ENCODE peak calls at places on chromosomes 11 and 22, in eight cellular contexts. Z is Peyer's patch, Y is suprapubic skin, O is IMR-90, A is adrenal gland, Q is HepG2, R is spleen, S is A549. M is an unnamed sample.

GRCh38 chr22:19404676-19405075 is 26.9 kb downstream of the HIRA start:
- DNase-seq in Z (no peak), Y (no peak), O (no peak), A (no peak), Q (no peak), R (no peak), S (no peak), M (no peak)

GRCh38 chr11:102402556-102402955 is 50.0 kb downstream of the TMEM123 start:
- DNase-seq in Z (no peak), Y (no peak), O (no peak), A (no peak), Q (no peak), R (no peak), S (no peak), M (no peak)

GRCh38 chr22:35638408-35638807 is 9.8 kb upstream of the APOL6 start:
- DNase-seq in Z (peak), Y (peak), O (peak), A (peak), Q (no peak), R (peak), S (no peak), M (peak)

GRCh38 chr22:31816750-31817149 is 62.9 kb downstream of the DEPDC5 start:
- DNase-seq in Z (no peak), Y (no peak), O (no peak), A (no peak), Q (no peak), R (no peak), S (no peak), M (no peak)

GRCh38 chr11:27471067-27471587 is 1.5 kb downstream of the LGR4 start:
- DNase-seq in Z (no peak), Y (no peak), O (no peak), A (no peak), Q (peak), R (no peak), S (no peak), M (peak)

GRCh38 chr11:1160231-1161101 is 2.7 kb downstream of the MUC5AC start:
- DNase-seq in Z (peak), Y (peak), O (no peak), A (no peak), Q (no peak), R (peak), S (no peak), M (no peak)

GRCh38 chr11:73162196-73162740 is 20.1 kb upstream of the FCHSD2 start:
- DNase-seq in Z (no peak), Y (no peak), O (no peak), A (no peak), Q (no peak), R (no peak), S (no peak), M (no peak)

GRCh38 chr22:19505735-19506126 is 18.5 kb downstream of the CLDN5 start:
- DNase-seq in Z (no peak), Y (no peak), O (no peak), A (no peak), Q (no peak), R (no peak), S (no peak), M (no peak)

GRCh38 chr11:75867778-75868374 is 52.9 kb downstream of the UVRAG start:
- DNase-seq in Z (peak), Y (no peak), O (peak), A (no peak), Q (peak), R (no peak), S (peak), M (peak)

GRCh38 chr11:68396526-68396925 is 64.0 kb upstream of the PPP6R3 start:
- DNase-seq in Z (no peak), Y (no peak), O (no peak), A (peak), Q (no peak), R (no peak), S (no peak), M (no peak)

GRCh38 chr11:31809857-31810778 is 1.0 kb downstream of the PAX6 start:
- DNase-seq in Z (no peak), Y (no peak), O (peak), A (no peak), Q (no peak), R (peak), S (peak), M (peak)

GRCh38 chr11:47284151-47284550 is 14.2 kb downstream of the MADD start:
- DNase-seq in Z (no peak), Y (no peak), O (no peak), A (no peak), Q (no peak), R (no peak), S (no peak), M (no peak)

GRCh38 chr22:30078320-30079311 is 1.6 kb upstream of the HORMAD2 start:
- DNase-seq in Z (no peak), Y (no peak), O (no peak), A (no peak), Q (no peak), R (no peak), S (no peak), M (peak)

GRCh38 chr22:46180370-46181137 is 30.2 kb downstream of the PPARA start:
- DNase-seq in Z (no peak), Y (no peak), O (no peak), A (no peak), Q (no peak), R (no peak), S (no peak), M (peak)

GRCh38 chr22:26718905-26719304 is 61.5 kb downstream of the MIAT start:
- DNase-seq in Z (no peak), Y (no peak), O (peak), A (no peak), Q (no peak), R (no peak), S (peak), M (peak)

GRCh38 chr11:6096417-6096816 is 11.1 kb upstream of the OR56B4 start:
- DNase-seq in Z (no peak), Y (no peak), O (peak), A (no peak), Q (no peak), R (no peak), S (no peak), M (no peak)

GRCh38 chr11:123704341-123704740 is 37.1 kb downstream of the ZNF202 start:
- DNase-seq in Z (no peak), Y (no peak), O (no peak), A (no peak), Q (no peak), R (no peak), S (no peak), M (peak)

GRCh38 chr22:47018010-47018910 is 255.8 kb downstream of the TBC1D22A start:
- DNase-seq in Z (peak), Y (peak), O (no peak), A (no peak), Q (no peak), R (no peak), S (no peak), M (no peak)

GRCh38 chr11:16204261-16204660 is 152.1 kb downstream of the SOX6 start:
- DNase-seq in Z (no peak), Y (no peak), O (peak), A (no peak), Q (peak), R (no peak), S (no peak), M (no peak)

GRCh38 chr11:3824714-3825472 is 15.9 kb downstream of the RHOG start:
- DNase-seq in Z (peak), Y (peak), O (no peak), A (no peak), Q (peak), R (peak), S (peak), M (peak)

GRCh38 chr11:3823303-3823702 is 14.9 kb downstream of the PGAP2 start:
- DNase-seq in Z (no peak), Y (no peak), O (peak), A (peak), Q (no peak), R (no peak), S (no peak), M (no peak)

GRCh38 chr11:3823762-3824506 is 15.6 kb downstream of the PGAP2 start:
- DNase-seq in Z (no peak), Y (no peak), O (no peak), A (no peak), Q (no peak), R (no peak), S (no peak), M (no peak)

GRCh38 chr11:3820971-3821370 is 12.6 kb downstream of the PGAP2 start:
- DNase-seq in Z (no peak), Y (no peak), O (no peak), A (no peak), Q (no peak), R (peak), S (no peak), M (no peak)

GRCh38 chr11:3822312-3822711 is 14.0 kb downstream of the PGAP2 start:
- DNase-seq in Z (no peak), Y (no peak), O (no peak), A (no peak), Q (no peak), R (no peak), S (no peak), M (no peak)
- TF ChIP-seq POLR2A in Z (no peak), Y (no peak), O (no peak), A (no peak), Q (no peak), R (no peak), S (no peak), M (no peak)

GRCh38 chr11:69533296-69534165 is 52.1 kb downstream of the LINC01488 start:
- DNase-seq in Z (no peak), Y (no peak), O (no peak), A (no peak), Q (no peak), R (peak), S (no peak), M (no peak)
- H3K27ac ChIP-seq in Z (no peak), Y (no peak), O (no peak), A (no peak), Q (no peak), R (no peak), S (no peak), M (no peak)

DNA sequence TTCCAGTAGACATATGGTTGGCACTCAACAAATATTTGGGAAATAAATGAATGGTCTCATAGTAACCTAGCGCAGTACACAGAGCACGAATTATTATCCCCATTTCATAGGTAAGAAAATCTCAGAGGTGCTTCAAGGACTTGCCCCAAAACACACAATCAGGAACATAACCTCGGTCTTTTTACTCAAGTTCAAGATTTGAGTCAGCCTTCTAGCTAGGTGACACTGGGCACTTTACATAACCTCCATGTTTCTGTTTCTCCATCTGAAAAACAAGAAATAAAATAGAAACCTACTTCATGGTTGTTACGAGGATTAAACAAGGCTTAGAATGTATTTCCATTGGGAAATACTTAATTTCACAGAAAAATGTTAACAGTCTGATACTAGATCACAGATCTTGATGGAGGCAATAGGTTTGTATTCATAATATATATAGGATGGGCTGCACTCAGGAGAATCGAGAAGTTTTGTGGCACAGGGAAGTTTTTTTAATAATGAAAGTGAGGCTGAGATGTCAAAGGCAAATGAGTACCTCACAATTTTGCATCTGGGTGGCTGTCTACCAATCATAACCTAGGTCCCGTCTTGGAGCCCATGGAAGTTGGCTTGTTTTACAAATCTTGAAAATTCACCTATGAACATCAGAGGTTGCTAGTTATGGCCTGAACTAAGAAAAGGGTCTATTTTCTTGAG is 147.4 kb upstream of the ZC3H12C start:
- DNase-seq in Z (no peak), Y (no peak), O (no peak), A (no peak), Q (no peak), R (no peak), S (no peak), M (no peak)
- TF ChIP-seq POLR2A in Z (no peak), Y (no peak), O (no peak), A (no peak), Q (no peak), R (no peak), S (no peak), M (no peak)

DNA sequence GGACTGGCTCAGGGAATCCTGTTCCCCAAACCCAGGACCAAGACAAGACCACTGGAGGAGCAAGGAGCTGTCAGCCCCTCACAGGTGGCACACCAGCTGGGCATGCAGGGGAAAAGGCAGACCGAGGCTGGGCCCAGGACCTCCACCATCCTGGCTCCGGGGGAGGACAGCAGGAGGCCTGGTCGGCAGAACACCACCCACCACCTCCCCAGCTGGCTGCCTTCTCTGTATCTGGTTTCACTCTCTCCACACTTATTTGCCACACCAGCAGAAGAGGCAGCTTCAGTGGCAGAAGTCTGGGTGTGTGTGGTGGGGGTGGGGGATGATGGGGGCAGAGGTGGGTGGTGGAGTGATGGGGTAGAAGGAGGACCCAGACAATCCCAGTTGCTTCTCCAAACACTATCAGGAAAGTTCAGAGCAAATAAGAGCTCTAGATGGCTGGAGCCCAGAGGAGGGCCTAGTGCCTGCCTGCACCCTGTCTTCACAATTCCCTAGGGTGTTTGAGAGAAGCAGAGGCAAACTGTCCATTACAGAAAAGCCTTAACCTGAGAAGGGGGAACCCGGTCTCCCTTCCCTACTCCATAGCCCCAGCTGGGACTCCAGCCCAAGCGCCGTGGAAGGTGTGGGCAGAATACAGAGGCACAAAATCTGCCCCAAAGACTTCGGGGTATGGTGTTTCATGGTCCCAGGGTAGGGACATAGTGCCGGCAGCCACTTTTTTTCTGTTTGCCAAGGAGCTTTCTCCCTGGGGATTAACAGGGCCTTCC is 52.0 kb upstream of the CDON start:
- DNase-seq in Z (no peak), Y (no peak), O (peak), A (no peak), Q (no peak), R (peak), S (no peak), M (no peak)
- H3K27ac ChIP-seq in Z (peak), Y (peak), O (peak), A (no peak), Q (peak), R (no peak), S (peak), M (peak)

GRCh38 chr11:8963569-8964323 is 496 bp downstream of the TMEM9B start:
- DNase-seq in Z (peak), Y (peak), O (no peak), A (peak), Q (peak), R (peak), S (peak), M (peak)

GRCh38 chr11:8959546-8960166 is 4.6 kb downstream of the TMEM9B start:
- DNase-seq in Z (peak), Y (no peak), O (peak), A (no peak), Q (peak), R (no peak), S (peak), M (peak)

GRCh38 chr11:8967159-8967558 is 2.9 kb upstream of the TMEM9B start:
- DNase-seq in Z (no peak), Y (no peak), O (no peak), A (no peak), Q (no peak), R (no peak), S (no peak), M (no peak)

GRCh38 chr11:8962827-8963226 is 1.4 kb downstream of the TMEM9B start:
- DNase-seq in Z (no peak), Y (no peak), O (no peak), A (no peak), Q (no peak), R (no peak), S (no peak), M (no peak)

DNA sequence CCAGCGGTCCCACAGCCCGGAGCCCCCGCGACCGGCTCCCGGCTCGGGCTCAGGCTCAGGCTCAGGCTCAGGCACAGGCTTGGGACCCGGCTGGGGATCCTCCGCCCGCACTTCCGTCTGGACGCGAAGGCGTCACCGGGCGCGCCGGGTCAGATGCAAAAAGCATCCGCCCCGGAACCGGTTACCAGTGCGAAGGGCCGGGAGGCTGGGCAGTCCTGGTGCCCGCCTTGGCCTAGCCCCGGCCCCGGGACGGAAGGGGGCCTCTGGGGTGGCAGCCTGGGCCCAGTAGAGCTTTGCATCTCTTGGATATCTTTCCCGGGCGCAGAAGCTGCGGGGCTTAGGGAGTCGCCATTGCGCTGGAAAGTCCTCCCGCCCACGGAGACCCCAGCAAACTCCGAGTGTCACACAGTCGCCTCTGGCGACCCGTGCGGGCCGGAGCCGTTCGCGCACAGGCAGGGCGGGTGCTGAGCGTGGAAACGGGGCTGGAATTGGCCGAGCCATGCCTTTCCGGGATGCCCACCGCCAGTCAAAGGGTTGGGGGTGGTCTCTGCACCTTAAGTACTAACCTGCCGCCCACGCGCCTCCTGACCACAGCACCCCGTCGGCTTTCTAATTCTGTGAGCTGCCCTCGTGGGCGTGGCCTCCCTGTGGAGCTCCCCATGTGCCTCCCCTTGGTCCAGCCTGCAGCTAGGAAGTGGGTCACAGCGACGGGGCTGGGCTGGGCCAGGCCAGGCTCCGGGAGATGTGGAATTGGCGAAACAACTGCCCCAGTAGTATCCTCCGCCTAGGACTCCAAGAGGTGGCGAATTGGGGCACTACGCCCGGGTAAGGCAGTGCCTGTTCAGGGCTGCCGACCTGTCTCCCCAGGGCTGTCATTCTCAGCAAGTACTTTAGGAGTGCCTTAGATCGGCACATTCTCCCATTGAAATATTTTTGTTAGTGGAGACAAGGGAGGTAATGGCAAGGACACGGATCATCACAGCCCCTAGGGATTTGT is at the start of gene TMEM9B:
- DNase-seq in Z (peak), Y (peak), O (peak), A (peak), Q (peak), R (peak), S (peak), M (peak)
- TF ChIP-seq POLR2A in Z (peak), Y (peak), O (peak), A (peak), Q (peak), R (peak), S (peak), M (peak)

GRCh38 chr11:125271436-125272064 is 107.0 kb downstream of the PKNOX2 start:
- DNase-seq in Z (no peak), Y (no peak), O (no peak), A (no peak), Q (no peak), R (peak), S (no peak), M (peak)
- H3K27ac ChIP-seq in Z (no peak), Y (no peak), O (no peak), A (no peak), Q (no peak), R (no peak), S (no peak), M (no peak)

GRCh38 chr22:39243443-39244072 is 1.2 kb downstream of the PDGFB start:
- DNase-seq in Z (no peak), Y (no peak), O (no peak), A (no peak), Q (peak), R (no peak), S (peak), M (peak)
- TF ChIP-seq POLR2A in Z (no peak), Y (no peak), O (no peak), A (no peak), Q (peak), R (no peak), S (no peak), M (no peak)

DNA sequence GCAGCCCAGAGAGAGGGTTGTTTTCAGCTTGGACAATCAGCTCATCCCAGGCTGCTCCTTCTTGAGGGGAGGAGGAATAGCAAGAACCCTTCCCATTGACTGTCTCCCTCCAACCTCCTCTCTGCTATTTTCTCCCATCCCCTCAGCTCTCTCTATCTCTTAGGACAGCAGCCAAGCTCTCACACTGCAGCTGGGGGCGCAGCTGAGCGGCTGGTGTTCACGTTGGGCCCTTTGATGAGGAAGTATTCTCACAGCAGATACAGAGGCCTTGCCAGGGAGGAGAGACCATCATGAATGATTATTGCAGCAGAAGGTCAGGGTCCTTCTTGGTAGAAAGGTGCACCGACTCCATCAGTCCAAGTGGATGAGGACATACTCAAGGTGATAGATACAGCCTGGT is 26.5 kb upstream of the CADM1 start:
- DNase-seq in Z (no peak), Y (no peak), O (no peak), A (no peak), Q (no peak), R (no peak), S (peak), M (no peak)
- H3K27ac ChIP-seq in Z (no peak), Y (no peak), O (no peak), A (no peak), Q (no peak), R (no peak), S (no peak), M (no peak)

M was measured in thyroid gland.